ENCODE peak calls at places on chromosomes 13 and 19, in six cellular contexts. H, A, E, Z, T and J are unnamed samples.
A peak's percentile ranks its signal among the peaks of the same experiment; 100 is the strongest.

GRCh38 chr13:63198076-63198475 is 1782.4 kb upstream of the PCDH20 start:
- DNase-seq in T (no peak), E (no peak), Z (no peak), A (no peak), H (no peak), J (no peak)

GRCh38 chr19:11324079-11324661 is 15.3 kb downstream of the RAB3D start:
- DNase-seq in H (peak; percentile 93), A (peak; percentile 63), E (peak; percentile 93), T (peak; percentile 82), Z (no peak), J (peak; percentile 84)

GRCh38 chr13:35283856-35284255 is 192.6 kb downstream of the MAB21L1 start:
- DNase-seq in T (no peak), Z (no peak), H (no peak), E (no peak), A (no peak), J (no peak)

GRCh38 chr13:61880576-61881283 is 465.1 kb upstream of the PCDH20 start:
- DNase-seq in H (no peak), T (no peak), A (no peak), E (no peak), Z (no peak), J (no peak)

GRCh38 chr13:103615778-103616177 is 549.6 kb upstream of the SLC10A2 start:
- DNase-seq in T (no peak), E (no peak), Z (no peak), H (no peak), A (no peak), J (no peak)

GRCh38 chr13:33152389-33152788 is 133.2 kb downstream of the STARD13 start:
- DNase-seq in T (no peak), A (no peak), E (no peak), H (no peak), Z (no peak), J (no peak)

GRCh38 chr13:107665926-107666458 is 549.3 kb downstream of the LIG4 start:
- DNase-seq in E (no peak), Z (no peak), T (no peak), H (no peak), A (no peak), J (no peak)

GRCh38 chr19:33260628-33261418 is 35.2 kb upstream of the SLC7A10 start:
- DNase-seq in T (peak; percentile 82), Z (no peak), H (peak; percentile 91), A (no peak), E (no peak), J (no peak)

GRCh38 chr13:44128522-44128921 is 245.1 kb upstream of the SERP2 start:
- DNase-seq in T (no peak), H (no peak), Z (no peak), A (peak; percentile 33), E (no peak), J (no peak)

GRCh38 chr13:26061947-26062346 is 10.1 kb upstream of the SHISA2 start:
- DNase-seq in H (no peak), A (no peak), Z (no peak), E (no peak), T (no peak), J (no peak)

GRCh38 chr13:112768795-112769411 is 79.1 kb downstream of the ATP11A start:
- DNase-seq in A (peak; percentile 68), Z (no peak), T (no peak), E (peak; percentile 80), H (peak; percentile 92), J (no peak)

GRCh38 chr19:20664917-20665781 is 3.8 kb upstream of the ZNF626 start:
- DNase-seq in A (peak; percentile 41), E (peak; percentile 74), Z (no peak), T (peak; percentile 50), H (no peak), J (peak; percentile 42)

GRCh38 chr19:48271531-48272151 is 1.8 kb downstream of the ZNF114 start:
- DNase-seq in T (peak; percentile 62), Z (no peak), H (peak; percentile 81), A (peak; percentile 45), E (peak; percentile 79), J (peak; percentile 35)

GRCh38 chr19:36215276-36216171 is 618 bp downstream of the ZNF146 start:
- DNase-seq in A (no peak), E (no peak), T (no peak), H (no peak), Z (no peak), J (no peak)

GRCh38 chr19:56145698-56146097 is 4.6 kb downstream of the ZNF444 start:
- DNase-seq in Z (no peak), T (no peak), H (no peak), E (no peak), A (no peak), J (no peak)

GRCh38 chr19:49954933-49955332 is 6.0 kb downstream of the SIGLEC11 start:
- DNase-seq in Z (no peak), E (peak; percentile 26), H (peak; percentile 8), T (peak; percentile 14), A (no peak), J (no peak)

GRCh38 chr13:112873851-112874750 is 94.9 kb upstream of the MCF2L start:
- DNase-seq in Z (peak; percentile 34), A (peak; percentile 85), T (peak; percentile 82), H (peak; percentile 92), E (peak; percentile 86), J (peak; percentile 85)

GRCh38 chr19:976476-976875 is 7.7 kb upstream of the WDR18 start:
- DNase-seq in Z (no peak), A (no peak), E (no peak), T (no peak), H (no peak), J (no peak)

GRCh38 chr13:30745917-30746686 is 10.8 kb downstream of the ALOX5AP start:
- DNase-seq in A (no peak), H (no peak), T (no peak), Z (no peak), E (no peak), J (no peak)

GRCh38 chr13:29493796-29494195 is 101.7 kb downstream of the SLC7A1 start:
- DNase-seq in Z (no peak), A (no peak), T (no peak), E (no peak), H (no peak), J (no peak)
- H3K27ac ChIP-seq in Z (no peak overlapping the region), A (no peak overlapping the region), T (no peak overlapping the region), E (no peak overlapping the region), H (no peak overlapping the region), J (no peak overlapping the region)

GRCh38 chr13:99307247-99307646 is at the start of gene GPR183:
- DNase-seq in A (no peak), H (no peak), Z (no peak), E (no peak), T (no peak), J (no peak)
- H3K27ac ChIP-seq in A (peak within 1 kb of the TSS; percentile 45), H (peak within 1 kb of the TSS; percentile 48), Z (peak within 1 kb of the TSS; percentile 44), E (no peak within 1 kb of the TSS), T (peak within 1 kb of the TSS; percentile 77), J (peak within 1 kb of the TSS; percentile 9)

GRCh38 chr13:21347753-21348318 is 111.3 kb downstream of the ZDHHC20 start:
- DNase-seq in Z (no peak), E (no peak), A (no peak), T (no peak), H (no peak), J (no peak)

GRCh38 chr13:21343659-21344058 is 115.4 kb downstream of the ZDHHC20 start:
- DNase-seq in A (no peak), Z (no peak), T (no peak), E (no peak), H (no peak), J (no peak)

GRCh38 chr13:21342699-21343442 is 116.2 kb downstream of the ZDHHC20 start:
- DNase-seq in Z (no peak), E (no peak), A (no peak), H (no peak), T (no peak), J (no peak)

GRCh38 chr13:21341637-21342422 is 117.3 kb downstream of the ZDHHC20 start:
- DNase-seq in Z (no peak), E (no peak), T (no peak), A (no peak), H (no peak), J (no peak)

GRCh38 chr13:21344662-21345176 is 114.4 kb downstream of the ZDHHC20 start:
- DNase-seq in A (no peak), Z (peak; percentile 8), E (no peak), T (no peak), H (no peak), J (no peak)
- H3K27ac ChIP-seq in A (peak overlapping the region; percentile 9), Z (peak overlapping the region; percentile 18), E (no peak overlapping the region), T (no peak overlapping the region), H (peak overlapping the region; percentile 55), J (no peak overlapping the region)

GRCh38 chr13:76884571-76885202 is 1.5 kb downstream of the KCTD12 start:
- DNase-seq in Z (no peak), H (no peak), A (no peak), T (no peak), E (no peak), J (no peak)

GRCh38 chr13:76887070-76887563 is 912 bp upstream of the KCTD12 start:
- DNase-seq in H (no peak), Z (no peak), E (no peak), T (peak; percentile 51), A (peak; percentile 36), J (peak; percentile 25)

GRCh38 chr13:76885203-76886004 is 801 bp downstream of the KCTD12 start:
- DNase-seq in T (peak; percentile 85), H (peak; percentile 92), A (peak; percentile 71), E (peak; percentile 93), Z (peak; percentile 40), J (peak; percentile 77)

GRCh38 chr13:76886005-76886291 is 257 bp downstream of the KCTD12 start:
- DNase-seq in E (no peak), T (no peak), A (no peak), Z (no peak), H (no peak), J (no peak)

DNA sequence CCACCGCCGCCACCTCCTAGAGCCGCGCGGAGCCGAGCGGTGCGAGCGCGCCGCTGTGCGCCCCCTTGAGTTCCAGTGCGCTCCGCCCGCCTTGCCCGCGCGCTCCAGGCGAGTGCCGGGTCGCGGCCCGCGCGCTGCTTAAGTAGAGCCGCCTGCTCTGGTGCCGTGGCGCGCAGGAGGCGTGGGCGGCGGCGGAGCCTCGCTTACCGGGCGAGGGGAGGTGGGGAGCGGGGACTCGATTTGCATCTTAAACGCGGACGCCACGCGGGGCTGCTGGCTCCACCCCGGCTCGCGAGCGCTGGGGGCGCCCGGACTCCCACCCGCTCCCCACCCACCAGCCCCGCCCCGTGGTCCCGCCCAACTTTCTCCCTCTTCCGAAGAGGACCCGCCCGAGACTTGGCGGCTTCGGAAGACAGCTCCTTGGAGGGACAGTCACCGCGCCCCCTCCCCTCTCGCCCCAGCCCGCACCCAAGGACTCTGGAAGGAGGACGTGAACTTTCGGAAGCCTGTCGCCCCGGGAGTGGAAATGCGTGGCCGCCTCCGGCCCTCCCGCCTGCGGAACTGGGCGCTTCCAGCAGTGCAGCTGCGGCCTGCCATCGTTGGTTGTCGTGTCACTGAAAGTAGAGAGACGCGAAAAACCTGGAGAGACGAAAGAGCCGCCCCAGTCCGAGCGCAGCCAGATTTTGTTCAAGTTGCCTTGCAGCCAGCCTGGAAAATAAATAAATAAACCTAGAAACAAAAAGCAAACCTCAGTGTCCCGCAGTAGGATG is at the start of gene KCTD12:
- DNase-seq in E (peak; percentile 97), Z (peak; percentile 67), A (peak; percentile 93), T (peak; percentile 96), H (peak; percentile 98), J (peak; percentile 76)
- H3K27ac ChIP-seq in E (peak within 1 kb of the TSS; percentile 71), Z (peak within 1 kb of the TSS; percentile 49), A (peak within 1 kb of the TSS; percentile 94), T (peak within 1 kb of the TSS; percentile 59), H (peak within 1 kb of the TSS; percentile 98), J (peak within 1 kb of the TSS; percentile 86)

GRCh38 chr13:24195626-24196025 is 35.1 kb downstream of the SPATA13 start:
- DNase-seq in T (no peak), E (no peak), A (no peak), H (no peak), Z (no peak), J (no peak)
- H3K27ac ChIP-seq in T (no peak overlapping the region), E (peak overlapping the region; percentile 33), A (no peak overlapping the region), H (no peak overlapping the region), Z (no peak overlapping the region), J (no peak overlapping the region)

GRCh38 chr13:24076636-24077035 is 83.9 kb upstream of the SPATA13 start:
- DNase-seq in T (no peak), H (no peak), A (no peak), Z (no peak), E (no peak), J (no peak)
- H3K27ac ChIP-seq in T (no peak overlapping the region), H (peak overlapping the region; percentile 53), A (peak overlapping the region; percentile 39), Z (no peak overlapping the region), E (peak overlapping the region; percentile 83), J (no peak overlapping the region)